ENCODE peak calls at places on chromosomes 2 and 18, in five cellular contexts. W is GM12891, P is tibial nerve, L is H54, H is ovary. A is an unnamed sample.

GRCh38 chr2:57516740-57517340 is 529.8 kb upstream of the VRK2 start:
- DNase-seq in W (peak; percentile 1), P (no peak), L (no peak), H (no peak), A (peak; percentile 53)

GRCh38 chr2:240787521-240788472 is 32.2 kb downstream of the KIF1A start:
- DNase-seq in W (no peak), P (no peak), L (no peak), H (peak; percentile 15), A (no peak)

GRCh38 chr2:200665626-200666453 is 80.0 kb downstream of the AOX1 start:
- DNase-seq in W (no peak), P (no peak), L (no peak), H (no peak), A (no peak)

GRCh38 chr2:127154985-127155650 is 48.2 kb upstream of the BIN1 start:
- DNase-seq in W (no peak), P (no peak), L (no peak), H (peak; percentile 47), A (no peak)

GRCh38 chr18:5582054-5582453 is 38.3 kb upstream of the EPB41L3 start:
- DNase-seq in W (no peak), P (no peak), L (no peak), H (peak; percentile 23), A (no peak)

GRCh38 chr18:48100168-48100495 is 169.7 kb upstream of the SMAD2 start:
- DNase-seq in W (no peak), P (no peak), L (no peak), H (no peak), A (no peak)

GRCh38 chr2:74502720-74503505 is 3.5 kb upstream of the LBX2 start:
- DNase-seq in W (no peak), P (peak; percentile 74), L (no peak), H (peak; percentile 67), A (peak; percentile 92)

GRCh38 chr2:232376713-232377112 is 1.8 kb upstream of the ALPP start:
- DNase-seq in W (no peak), P (no peak), L (no peak), H (no peak), A (no peak)

GRCh38 chr18:21243041-21243431 is 1.0 kb downstream of the GREB1L start:
- DNase-seq in W (no peak), P (no peak), L (peak; percentile 7), H (no peak), A (no peak)

GRCh38 chr2:180033993-180034894 is 27.1 kb upstream of the CWC22 start:
- DNase-seq in W (no peak), P (no peak), L (no peak), H (no peak), A (no peak)

GRCh38 chr2:16406929-16407328 is 258.7 kb downstream of the CYRIA start:
- DNase-seq in W (no peak), P (no peak), L (no peak), H (no peak), A (no peak)

GRCh38 chr2:174970092-174970491 is 35.1 kb downstream of the CHN1 start:
- DNase-seq in W (no peak), P (no peak), L (no peak), H (no peak), A (no peak)

GRCh38 chr2:15115786-15116185 is 445.3 kb downstream of the NBAS start:
- DNase-seq in W (no peak), P (no peak), L (no peak), H (no peak), A (no peak)

GRCh38 chr2:23681356-23682140 is 245.4 kb downstream of the ATAD2B start:
- DNase-seq in W (no peak), P (no peak), L (no peak), H (no peak), A (no peak)

GRCh38 chr2:159612255-159612901 is 4.0 kb downstream of the BAZ2B start:
- DNase-seq in W (no peak), P (no peak), L (no peak), H (no peak), A (peak; percentile 40)

GRCh38 chr2:120632796-120633646 is 102.6 kb upstream of the GLI2 start:
- DNase-seq in W (no peak), P (no peak), L (no peak), H (no peak), A (no peak)

GRCh38 chr2:109143214-109144187 is 14.5 kb downstream of the SH3RF3 start:
- DNase-seq in W (no peak), P (no peak), L (no peak), H (no peak), A (no peak)

GRCh38 chr2:186558512-186559276 is 31.2 kb upstream of the ITGAV start:
- DNase-seq in W (no peak), P (no peak), L (no peak), H (no peak), A (no peak)

GRCh38 chr2:68715353-68716041 is 19.1 kb upstream of the ARHGAP25 start:
- DNase-seq in W (no peak), P (peak; percentile 34), L (peak; percentile 61), H (peak; percentile 41), A (peak; percentile 52)

GRCh38 chr2:109348645-109349554 is 219.9 kb downstream of the SH3RF3 start:
- DNase-seq in W (no peak), P (no peak), L (no peak), H (no peak), A (no peak)

GRCh38 chr18:24138884-24139616 is at the start of gene CABYR:
- DNase-seq in W (peak; percentile 53), P (peak; percentile 41), L (peak; percentile 60), H (peak; percentile 76), A (peak; percentile 33)
- TF ChIP-seq POLR2A in W (peak; percentile 60), P (no peak), L (peak; percentile 93), H (peak; percentile 47), A (no peak)

GRCh38 chr2:239227661-239228371 is 173.0 kb downstream of the HDAC4 start:
- DNase-seq in W (no peak), P (no peak), L (peak; percentile 20), H (no peak), A (no peak)
- TF ChIP-seq POLR2A in W (no peak), P (no peak), L (no peak), H (no peak), A (no peak)

GRCh38 chr2:20650880-20651730 is at the start of gene HS1BP3:
- DNase-seq in W (peak; percentile 99), P (peak; percentile 72), L (peak; percentile 93), H (peak; percentile 85), A (peak; percentile 96)
- TF ChIP-seq POLR2A in W (peak; percentile 61), P (peak; percentile 82), L (peak; percentile 60), H (peak; percentile 83), A (peak; percentile 79)

GRCh38 chr18:9065864-9066263 is 36.6 kb upstream of the NDUFV2 start:
- DNase-seq in W (no peak), P (no peak), L (no peak), H (no peak), A (no peak)

GRCh38 chr18:9068346-9068745 is 34.2 kb upstream of the NDUFV2 start:
- DNase-seq in W (no peak), P (no peak), L (no peak), H (no peak), A (no peak)

GRCh38 chr18:9066358-9066757 is 36.1 kb upstream of the NDUFV2 start:
- DNase-seq in W (no peak), P (no peak), L (no peak), H (no peak), A (no peak)

GRCh38 chr18:9067823-9068222 is 34.7 kb upstream of the NDUFV2 start:
- DNase-seq in W (no peak), P (no peak), L (no peak), H (no peak), A (no peak)

DNA sequence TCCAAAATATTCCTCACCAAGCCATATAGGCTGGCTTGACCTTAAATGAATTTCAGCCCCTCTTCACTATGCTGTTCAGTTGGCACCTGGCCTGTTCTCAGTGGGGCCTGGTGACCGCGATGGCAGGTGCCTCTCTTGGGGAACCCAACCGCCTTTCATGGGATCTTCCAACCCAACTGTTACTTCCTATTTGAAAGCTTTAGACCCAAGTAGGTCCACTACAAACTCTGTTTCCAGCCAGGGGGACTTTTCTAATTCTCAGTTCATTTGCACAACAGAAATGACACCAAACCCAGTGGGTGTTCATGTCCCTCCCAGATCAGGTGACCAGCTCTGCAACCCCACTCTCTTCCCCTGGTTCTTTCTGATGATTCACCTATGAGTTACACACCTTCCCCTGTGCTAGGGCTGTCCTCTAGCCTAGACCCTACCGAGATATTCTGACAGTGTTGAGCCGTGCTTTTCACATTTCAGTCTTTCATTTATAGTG is 35.6 kb upstream of the NDUFV2 start:
- DNase-seq in W (no peak), P (no peak), L (no peak), H (no peak), A (no peak)
- TF ChIP-seq POLR2A in W (peak; percentile 55), P (no peak), L (no peak), H (no peak), A (no peak)

GRCh38 chr2:72513011-72513410 is 312.8 kb downstream of the EXOC6B start:
- DNase-seq in W (no peak), P (no peak), L (no peak), H (no peak), A (no peak)

GRCh38 chr2:72511906-72512305 is 313.9 kb downstream of the EXOC6B start:
- DNase-seq in W (no peak), P (no peak), L (no peak), H (no peak), A (no peak)

GRCh38 chr2:72512376-72512775 is 313.5 kb downstream of the EXOC6B start:
- DNase-seq in W (no peak), P (no peak), L (no peak), H (no peak), A (no peak)

GRCh38 chr2:72515696-72516095 is 310.1 kb downstream of the EXOC6B start:
- DNase-seq in W (no peak), P (no peak), L (no peak), H (no peak), A (no peak)
- TF ChIP-seq POLR2A in W (no peak), P (no peak), L (no peak), H (no peak), A (no peak)

GRCh38 chr2:145909781-145910180 is 1389.9 kb upstream of the ZEB2 start:
- DNase-seq in W (no peak), P (no peak), L (no peak), H (no peak), A (no peak)

GRCh38 chr2:145905371-145905770 is 1385.5 kb upstream of the ZEB2 start:
- DNase-seq in W (no peak), P (no peak), L (no peak), H (no peak), A (no peak)

GRCh38 chr2:145910416-145910815 is 1390.5 kb upstream of the ZEB2 start:
- DNase-seq in W (no peak), P (no peak), L (no peak), H (no peak), A (no peak)

GRCh38 chr2:145909175-145909574 is 1389.3 kb upstream of the ZEB2 start:
- DNase-seq in W (no peak), P (no peak), L (no peak), H (no peak), A (no peak)

DNA sequence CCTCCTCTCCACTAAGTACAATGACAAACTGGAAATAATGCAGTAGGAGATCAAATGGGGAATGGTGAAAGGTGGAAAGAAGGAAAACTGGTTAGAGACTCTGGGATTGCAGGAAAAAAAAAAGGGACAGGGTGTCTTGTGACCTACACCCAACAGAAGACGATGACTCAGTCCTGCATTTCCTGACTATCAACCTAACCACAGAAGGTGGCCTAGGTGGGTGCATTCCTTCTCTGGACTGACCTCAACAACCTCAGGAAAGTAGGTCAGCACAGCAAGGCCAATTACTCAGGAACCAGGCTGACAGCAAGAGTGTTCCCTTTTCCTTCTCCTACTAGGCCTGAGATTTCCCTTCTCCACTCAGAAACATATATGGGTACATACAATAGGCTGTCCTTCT is 1386.4 kb upstream of the ZEB2 start:
- DNase-seq in W (no peak), P (no peak), L (peak; percentile 6), H (no peak), A (no peak)
- TF ChIP-seq POLR2A in W (no peak), P (no peak), L (no peak), H (no peak), A (no peak)

GRCh38 chr2:26345554-26346453 is at the start of gene SELENOI:
- DNase-seq in W (peak; percentile 81), P (peak; percentile 96), L (peak; percentile 79), H (peak; percentile 99), A (peak; percentile 100)
- TF ChIP-seq POLR2A in W (peak; percentile 91), P (peak; percentile 70), L (peak; percentile 98), H (peak; percentile 97), A (peak; percentile 99)